ENCODE peak calls at places on chromosomes 12 and 14, in four cellular contexts. O is heart right ventricle, U is SK-N-SH, E is psoas muscle. W is an unnamed sample. For H3K27me3, the result is how much of the 10 kb centered on the place peaks cover.

GRCh38 chr12:80216890-80217559 is 117.7 kb downstream of the OTOGL start:
- DNase-seq in O (no peak), E (no peak), U (no peak), W (no peak)

GRCh38 chr14:47567273-47567672 is 108.1 kb downstream of the MDGA2 start:
- DNase-seq in U (no peak), O (no peak), E (no peak), W (peak)

GRCh38 chr12:30862486-30862885 is 64.1 kb upstream of the TSPAN11 start:
- DNase-seq in O (peak), E (no peak), U (peak), W (no peak)

GRCh38 chr12:795305-795704 is 42.9 kb downstream of the WNK1 start:
- DNase-seq in E (no peak), O (no peak), U (no peak), W (no peak)

GRCh38 chr12:105570944-105571343 is 240.5 kb downstream of the C12orf75 start:
- DNase-seq in O (no peak), E (no peak), U (no peak), W (no peak)

GRCh38 chr14:22460461-22461195 is 128.4 kb downstream of the DAD1 start:
- DNase-seq in U (no peak), E (no peak), O (no peak), W (peak)

GRCh38 chr12:105704788-105705187 is 374.3 kb downstream of the C12orf75 start:
- DNase-seq in E (no peak), U (no peak), O (no peak), W (no peak)

GRCh38 chr14:85214471-85214870 is 315.5 kb upstream of the FLRT2 start:
- DNase-seq in U (no peak), E (no peak), O (no peak), W (peak)

GRCh38 chr12:120903382-120903817 is 758 bp downstream of the SPPL3 start:
- DNase-seq in U (peak), O (peak), E (peak), W (peak)

GRCh38 chr12:133145981-133146380 is 15.6 kb downstream of the ZNF10 start:
- DNase-seq in O (no peak), U (no peak), E (no peak), W (no peak)

GRCh38 chr12:11580125-11580751 is 69.2 kb upstream of the ETV6 start:
- DNase-seq in O (no peak), E (no peak), U (no peak), W (peak)

DNA sequence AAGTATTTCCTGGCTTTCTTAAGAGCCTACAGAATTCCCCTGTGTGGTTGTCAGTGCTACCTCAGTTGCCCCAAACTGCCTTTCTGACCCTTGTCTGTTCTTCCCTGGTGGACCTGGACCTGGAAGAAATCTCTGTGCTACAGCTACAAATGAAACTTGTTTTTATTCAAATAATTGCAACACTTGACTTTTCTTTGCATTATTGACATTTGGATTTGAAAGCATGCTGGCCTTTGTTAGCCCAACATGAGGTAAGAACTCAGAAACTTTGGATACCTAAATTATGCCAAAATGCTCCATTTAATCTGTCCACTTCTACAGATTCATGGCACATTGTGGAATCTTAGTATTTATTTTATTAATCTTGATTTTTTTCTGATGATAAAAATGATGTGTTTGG is 142.9 kb downstream of the SAMD4A start:
- DNase-seq in U (no peak), O (no peak), E (no peak), W (no peak)
- H3K4me3 ChIP-seq in U (no peak), O (no peak), E (no peak), W (no peak)

DNA sequence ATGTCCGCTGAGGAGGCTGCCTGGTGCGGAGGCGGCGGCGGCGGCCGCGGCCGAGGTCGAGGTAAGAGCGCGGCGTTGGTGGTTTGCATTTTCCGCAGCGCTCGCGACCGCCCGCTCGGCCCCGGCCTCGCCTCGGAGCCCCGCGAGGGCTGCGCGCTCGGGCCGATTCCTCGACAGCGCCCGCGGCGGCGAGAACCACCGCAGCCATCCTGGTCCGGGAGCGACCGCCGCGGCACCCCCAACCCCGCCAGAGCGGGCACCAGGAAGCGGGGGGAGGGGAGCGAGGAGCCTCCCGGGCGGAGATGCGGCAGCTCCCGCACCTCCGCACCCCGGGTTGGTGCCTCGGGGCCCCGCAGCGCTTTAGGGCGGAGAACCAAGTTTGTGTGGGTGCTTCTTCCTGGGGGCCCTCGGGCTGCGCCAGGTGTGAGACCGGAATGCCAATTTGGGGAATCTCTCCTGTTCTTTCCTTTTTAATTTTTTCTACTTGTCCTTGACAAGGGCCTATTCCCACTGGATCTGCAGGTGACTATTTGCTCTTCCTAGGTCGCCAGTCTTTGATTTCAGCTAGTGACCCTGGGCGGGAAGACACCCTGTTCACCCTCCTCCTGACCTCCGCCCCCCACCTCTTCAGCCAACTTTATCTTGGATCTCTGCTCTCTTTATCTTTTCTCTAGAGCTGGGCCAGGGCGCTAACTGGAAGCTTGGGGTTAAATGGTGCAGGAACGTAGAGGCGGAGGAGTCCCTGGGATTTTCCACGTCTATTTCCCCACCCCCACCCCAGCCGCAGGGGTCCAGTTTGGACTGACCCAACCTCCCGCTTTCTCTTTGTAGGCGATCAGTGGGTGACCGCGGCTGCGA is at the start of gene SOCS2:
- DNase-seq in U (peak), E (peak), O (peak), W (no peak)
- H3K27me3 ChIP-seq in U (under half), E (under half), O (half or more), W (under half)

DNA sequence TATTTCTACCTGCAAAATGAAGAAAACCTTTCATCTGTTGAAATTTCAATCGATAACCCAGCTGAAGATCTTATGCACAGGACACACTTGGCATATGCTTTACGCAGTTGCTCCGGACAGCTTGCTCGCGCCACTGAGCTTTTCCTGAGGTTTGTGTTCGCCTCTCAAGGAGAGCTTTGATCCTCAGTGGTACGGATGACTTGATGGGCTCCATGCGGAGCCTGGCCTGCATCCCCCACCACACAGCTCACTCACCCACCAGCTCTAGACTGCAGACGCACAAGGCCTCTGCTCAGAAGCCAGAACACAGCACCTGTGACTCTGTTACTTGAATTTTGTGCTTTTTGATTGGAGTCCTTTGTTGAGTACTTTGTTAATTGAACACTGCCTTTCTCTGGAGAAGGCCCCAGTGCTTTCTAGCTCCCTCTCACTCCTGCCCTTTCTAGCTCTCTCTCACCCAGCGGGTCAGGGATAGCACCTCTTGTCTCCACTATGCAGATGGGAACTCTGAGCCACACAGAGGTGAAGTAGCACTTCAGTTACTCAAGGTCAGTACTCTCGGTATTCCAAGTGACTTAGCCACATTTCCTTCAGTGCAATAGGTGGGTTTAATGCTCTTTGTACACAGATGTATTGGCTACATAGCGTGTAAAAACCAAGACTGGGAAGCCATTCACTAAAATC is 52.1 kb downstream of the TBC1D30 start:
- DNase-seq in O (no peak), E (no peak), U (no peak), W (no peak)
- H3K4me3 ChIP-seq in O (no peak), E (no peak), U (no peak), W (no peak)

GRCh38 chr12:46835785-46836184 is 10.0 kb upstream of the SLC38A4 start:
- DNase-seq in O (no peak), U (no peak), E (no peak), W (no peak)
- H3K27me3 ChIP-seq in O (under half), U (under half), E (under half), W (under half)

DNA sequence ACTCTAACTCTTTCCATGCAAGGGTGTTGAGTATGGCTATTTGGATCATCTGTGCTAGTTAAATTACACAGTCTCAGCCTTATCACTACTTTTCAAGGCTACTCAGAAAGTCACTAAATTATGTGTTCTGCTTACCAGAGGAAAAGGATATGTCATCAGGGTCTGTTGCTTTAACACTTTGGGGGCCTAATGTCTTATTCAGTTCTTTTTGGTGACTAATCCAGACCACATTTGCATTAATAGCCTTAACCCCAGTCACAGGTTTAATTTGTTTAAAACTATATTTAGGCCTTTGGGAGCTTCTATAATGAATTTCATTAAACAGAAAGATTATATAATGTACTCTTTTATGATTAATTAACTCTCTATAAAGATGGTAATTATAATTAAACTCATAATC is 649.3 kb downstream of the RPS29 start:
- DNase-seq in U (no peak), E (no peak), O (no peak), W (no peak)
- H3K4me3 ChIP-seq in U (no peak), E (no peak), O (no peak), W (no peak)

DNA sequence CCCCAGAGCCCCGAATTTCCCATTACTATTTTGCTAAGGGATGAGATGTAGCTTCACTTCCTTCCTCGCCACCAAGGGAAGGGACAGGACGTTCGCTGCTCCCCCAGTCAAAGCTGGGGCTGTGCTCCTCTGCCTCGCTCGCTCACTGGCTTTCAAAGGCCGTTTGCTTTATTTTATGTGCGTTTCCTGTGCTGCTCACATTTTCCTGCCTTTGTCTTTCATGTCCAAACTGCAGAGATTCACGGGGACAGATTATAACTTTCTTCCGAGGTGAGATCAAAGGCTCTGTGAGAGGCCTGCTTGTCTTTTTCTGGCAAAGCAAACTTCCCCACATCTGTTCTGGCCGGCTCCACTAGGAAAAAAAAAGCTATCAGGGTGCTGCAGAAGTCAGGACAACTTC is 76.0 kb upstream of the FZD10 start:
- DNase-seq in E (no peak), O (no peak), U (no peak), W (no peak)
- H3K27me3 ChIP-seq in E (under half), O (under half), U (under half), W (under half)